ENCODE peak calls at places on chromosomes 4 and X, in eight cellular contexts. G is thoracic aorta, C is IMR-90, Y is colonic mucosa, B is mucosa of descending colon, T is GM13976, P is left ventricle myocardium inferior, K is GM23338. V is an unnamed sample.
A peak's percentile ranks its signal among the peaks of the same experiment; 100 is the strongest.

GRCh38 chr4:567457-568350 is 8.4 kb downstream of the TMEM271 start:
- DNase-seq in C (no peak), Y (no peak), T (no peak), K (no peak), G (no peak), P (no peak), B (no peak), V (no peak)

GRCh38 chr4:175531405-175532091 is 280.5 kb downstream of the GPM6A start:
- DNase-seq in B (no peak), P (no peak), Y (no peak), T (no peak), K (no peak), G (no peak), C (peak; percentile 72), V (no peak)

GRCh38 chrX:75781618-75782017 is 3.4 kb downstream of the MAGEE2 start:
- DNase-seq in B (peak; percentile 27), P (peak; percentile 29), Y (no peak), T (no peak), K (peak; percentile 1), C (no peak), G (no peak), V (no peak)

GRCh38 chr4:185265942-185266341 is 56.5 kb downstream of the SNX25 start:
- DNase-seq in P (no peak), C (peak; percentile 82), T (no peak), G (no peak), B (no peak), K (peak; percentile 50), Y (no peak), V (no peak)

GRCh38 chr4:174156239-174156826 is 127.1 kb downstream of the FBXO8 start:
- DNase-seq in T (peak; percentile 11), Y (no peak), P (no peak), B (no peak), G (no peak), K (peak; percentile 58), C (peak; percentile 38), V (peak; percentile 2)

GRCh38 chr4:6687947-6688878 is 5.5 kb upstream of the S100P start:
- DNase-seq in K (peak; percentile 45), Y (no peak), G (no peak), T (peak; percentile 29), P (no peak), C (no peak), B (no peak), V (peak; percentile 36)

GRCh38 chrX:54182864-54183613 is at the start of gene FAM120C:
- DNase-seq in B (peak; percentile 78), T (peak; percentile 82), P (peak; percentile 71), G (peak; percentile 2), K (peak; percentile 73), C (peak; percentile 64), Y (peak; percentile 75), V (peak; percentile 67)

GRCh38 chr4:70713453-70714026 is 8.2 kb upstream of the RUFY3 start:
- DNase-seq in T (no peak), Y (no peak), G (no peak), P (no peak), K (peak; percentile 38), B (no peak), C (no peak), V (no peak)

GRCh38 chrX:132692066-132692465 is 203.2 kb upstream of the MBNL3 start:
- DNase-seq in T (no peak), K (no peak), Y (no peak), B (no peak), P (no peak), C (no peak), G (no peak), V (no peak)

GRCh38 chr4:5758741-5759140 is 47.7 kb downstream of the EVC start:
- DNase-seq in B (no peak), T (no peak), K (no peak), G (no peak), P (no peak), C (peak; percentile 99), Y (no peak), V (no peak)

GRCh38 chr4:86359944-86360478 is at the start of gene MAPK10:
- DNase-seq in T (peak; percentile 54), C (peak; percentile 88), G (peak; percentile 6), K (peak; percentile 95), B (peak; percentile 27), Y (peak; percentile 31), P (peak; percentile 51), V (no peak)

GRCh38 chr4:11710484-11710883 is 281.8 kb upstream of the HS3ST1 start:
- DNase-seq in P (no peak), C (peak; percentile 80), Y (no peak), G (no peak), K (no peak), T (no peak), B (no peak), V (no peak)

GRCh38 chr4:14410469-14410868 is 591.8 kb upstream of the CPEB2 start:
- DNase-seq in P (no peak), B (no peak), G (no peak), C (no peak), T (no peak), Y (no peak), K (no peak), V (no peak)

GRCh38 chr4:148058160-148058859 is 326.4 kb downstream of the ARHGAP10 start:
- DNase-seq in K (no peak), G (no peak), P (no peak), C (no peak), T (no peak), Y (no peak), B (no peak), V (no peak)
- TF ChIP-seq CTCF in K (no peak), G (no peak), P (no peak), C (no peak), T (no peak), Y (no peak), B (no peak), V (no peak)

DNA sequence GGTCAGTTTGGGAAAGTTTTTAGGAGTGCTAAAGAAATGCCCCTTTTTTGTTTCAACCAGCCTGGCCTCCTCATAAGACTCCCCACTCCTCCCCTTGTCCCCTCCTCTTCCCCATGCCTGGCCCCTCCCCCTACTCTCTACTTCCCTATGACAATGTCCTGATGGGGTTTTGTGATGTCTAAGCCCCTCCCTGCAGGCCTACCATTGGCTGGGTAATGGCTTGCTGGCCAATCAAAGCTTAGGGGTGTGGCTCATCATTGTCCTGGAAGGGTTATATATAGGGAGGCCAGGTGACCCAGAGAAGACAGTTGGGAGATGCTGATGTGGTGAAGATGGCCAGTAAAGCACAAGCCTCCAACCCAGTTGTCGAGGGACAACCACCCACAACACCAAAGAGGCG is 48.2 kb upstream of the PASD1 start:
- DNase-seq in B (no peak), G (no peak), P (no peak), K (no peak), Y (no peak), C (no peak), T (no peak), V (no peak)
- TF ChIP-seq CTCF in B (no peak), G (no peak), P (no peak), K (no peak), Y (no peak), C (no peak), T (no peak), V (no peak)

DNA sequence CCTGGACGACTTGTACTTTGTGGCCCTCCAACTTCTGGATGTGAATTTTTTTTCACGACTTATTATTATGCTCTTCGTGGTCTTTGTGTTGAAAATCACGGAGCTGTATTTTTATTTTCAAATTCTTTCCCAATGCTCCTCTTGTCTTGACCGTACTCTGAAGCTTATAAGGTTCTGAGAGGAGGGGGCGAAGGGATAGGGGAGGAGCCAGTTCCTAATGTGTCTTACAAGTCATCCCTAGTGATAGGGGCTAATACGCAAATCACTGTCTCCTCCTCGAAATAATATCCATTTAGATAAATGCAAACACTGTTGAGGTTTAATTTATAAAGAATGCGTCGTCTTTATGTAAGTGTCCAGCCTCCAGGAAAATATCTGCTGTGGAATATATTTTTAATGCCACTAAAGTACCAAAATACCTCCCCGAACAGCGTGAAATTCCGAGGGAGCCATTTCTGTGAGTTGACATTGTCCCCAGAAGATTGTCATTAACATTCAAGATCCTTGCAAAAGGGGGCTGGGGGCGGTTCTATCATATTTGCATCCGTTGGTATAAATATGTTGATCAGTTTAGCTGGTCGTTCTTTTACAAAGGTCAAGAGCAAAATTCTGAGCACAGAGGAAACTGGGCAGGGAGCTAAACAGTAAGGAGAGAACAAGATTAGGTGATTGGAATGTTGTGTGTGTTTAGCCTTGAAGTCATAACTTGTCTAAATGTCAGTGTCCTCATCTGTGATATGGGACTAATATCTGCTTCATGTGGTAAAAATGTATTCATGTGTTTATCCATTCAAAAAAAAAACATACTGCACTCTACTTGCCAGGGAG is 3.7 kb upstream of the FAT1 start:
- DNase-seq in P (no peak), K (peak; percentile 59), G (no peak), T (no peak), Y (no peak), B (no peak), C (peak; percentile 47), V (no peak)
- TF ChIP-seq CTCF in P (no peak), K (no peak), G (no peak), T (no peak), Y (no peak), B (no peak), C (no peak), V (no peak)

DNA sequence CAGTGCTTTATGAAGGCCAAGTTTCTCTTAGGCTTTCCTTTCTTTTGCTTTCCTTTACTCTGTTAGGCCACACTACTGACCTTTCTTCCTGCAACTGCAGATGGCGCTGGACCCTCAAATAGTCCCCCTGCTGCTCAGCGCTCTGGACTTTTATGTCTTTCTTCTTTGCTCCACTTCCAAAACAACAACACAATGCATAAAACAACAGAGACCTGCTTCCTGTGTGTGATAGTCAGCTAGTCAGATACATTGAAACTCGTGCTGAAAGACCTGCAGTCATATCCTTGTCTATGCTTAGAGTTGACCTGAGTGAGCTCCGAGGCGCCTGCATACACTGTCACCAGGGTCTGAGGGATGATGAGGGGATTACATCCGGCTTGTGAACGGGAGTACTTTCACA is 108.9 kb upstream of the TEX13D start:
- DNase-seq in B (no peak), P (no peak), C (no peak), T (no peak), G (no peak), Y (no peak), K (peak; percentile 65), V (no peak)
- TF ChIP-seq CTCF in B (no peak), P (peak; percentile 27), C (no peak), T (no peak), G (no peak), Y (no peak), K (peak; percentile 73), V (no peak)

GRCh38 chr4:116599859-116600258 is 485.5 kb downstream of the TRAM1L1 start:
- DNase-seq in P (no peak), Y (no peak), B (peak; percentile 14), C (no peak), T (peak; percentile 32), G (no peak), K (peak; percentile 52), V (no peak)
- TF ChIP-seq CTCF in P (no peak), Y (no peak), B (no peak), C (no peak), T (peak; percentile 33), G (no peak), K (peak; percentile 84), V (no peak)

GRCh38 chr4:3657917-3658913 is 108.0 kb upstream of the ADRA2C start:
- DNase-seq in Y (no peak), G (peak; percentile 80), T (no peak), P (peak; percentile 28), C (peak; percentile 90), K (no peak), B (no peak), V (no peak)
- TF ChIP-seq CTCF in Y (no peak), G (peak; percentile 55), T (no peak), P (no peak), C (no peak), K (no peak), B (no peak), V (no peak)

V was measured in Calu3.